ENCODE peak calls at places on chromosomes 2 and 18, in ten cellular contexts. B, H, Q, I, S, K, T, A, W and E are unnamed samples.

GRCh38 chr2:26463252-26464207 is 14.4 kb downstream of the OTOF start:
- DNase-seq in B (no peak), H (no peak), Q (no peak), I (no peak), S (no peak), K (no peak), T (no peak), A (no peak), W (no peak), E (no peak)

GRCh38 chr18:7575465-7576026 is 8.4 kb downstream of the PTPRM start:
- DNase-seq in B (peak), H (no peak), Q (no peak), I (no peak), S (no peak), K (no peak), T (peak), A (no peak), W (no peak), E (peak)

GRCh38 chr2:233413046-233413445 is 58.8 kb downstream of the DGKD start:
- DNase-seq in B (peak), H (no peak), Q (no peak), I (no peak), S (no peak), K (no peak), T (peak), A (no peak), W (no peak), E (no peak)

GRCh38 chr2:154623819-154624218 is 74.7 kb upstream of the KCNJ3 start:
- DNase-seq in B (peak), H (no peak), Q (no peak), I (no peak), S (no peak), K (peak), T (peak), A (peak), W (peak), E (peak)

GRCh38 chr18:56861244-56861643 is 210.1 kb downstream of the WDR7 start:
- DNase-seq in B (no peak), H (no peak), Q (no peak), I (no peak), S (no peak), K (no peak), T (no peak), A (no peak), W (no peak), E (no peak)

GRCh38 chr18:77700051-77700450 is 450.4 kb downstream of the GALR1 start:
- DNase-seq in B (no peak), H (no peak), Q (no peak), I (no peak), S (no peak), K (no peak), T (no peak), A (no peak), W (no peak), E (no peak)

GRCh38 chr2:192194866-192195547 is at the start of gene TMEFF2:
- DNase-seq in B (peak), H (peak), Q (no peak), I (peak), S (peak), K (peak), T (peak), A (no peak), W (peak), E (peak)

GRCh38 chr2:175404839-175405238 is 223.3 kb upstream of the ATP5MC3 start:
- DNase-seq in B (no peak), H (no peak), Q (no peak), I (no peak), S (no peak), K (no peak), T (no peak), A (no peak), W (no peak), E (no peak)

GRCh38 chr18:23872701-23873550 is 141.6 kb upstream of the TTC39C start:
- DNase-seq in B (no peak), H (no peak), Q (no peak), I (no peak), S (no peak), K (peak), T (no peak), A (peak), W (no peak), E (no peak)

GRCh38 chr18:46061387-46061786 is 10.7 kb downstream of the PSTPIP2 start:
- DNase-seq in B (no peak), H (no peak), Q (no peak), I (no peak), S (no peak), K (no peak), T (no peak), A (no peak), W (peak), E (no peak)

GRCh38 chr18:5294618-5295230 is 802 bp downstream of the ZBTB14 start:
- DNase-seq in B (peak), H (peak), Q (no peak), I (peak), S (peak), K (peak), T (peak), A (no peak), W (no peak), E (peak)
- TF ChIP-seq POLR2A in B (no peak), H (no peak), Q (peak), I (no peak), S (no peak), K (peak), T (peak), A (no peak), W (peak), E (no peak)

GRCh38 chr2:45822272-45822630 is 170.8 kb downstream of the PRKCE start:
- DNase-seq in B (peak), H (no peak), Q (no peak), I (no peak), S (no peak), K (peak), T (no peak), A (no peak), W (no peak), E (no peak)

GRCh38 chr2:45826476-45826875 is 175.0 kb downstream of the PRKCE start:
- DNase-seq in B (no peak), H (no peak), Q (no peak), I (no peak), S (no peak), K (no peak), T (no peak), A (no peak), W (no peak), E (no peak)

GRCh38 chr2:45821558-45822271 is 170.2 kb downstream of the PRKCE start:
- DNase-seq in B (peak), H (peak), Q (no peak), I (peak), S (peak), K (peak), T (peak), A (peak), W (peak), E (no peak)

GRCh38 chr2:45825001-45825651 is 173.7 kb downstream of the PRKCE start:
- DNase-seq in B (no peak), H (no peak), Q (no peak), I (no peak), S (no peak), K (no peak), T (peak), A (no peak), W (no peak), E (no peak)

GRCh38 chr2:45823723-45824206 is 172.3 kb downstream of the PRKCE start:
- DNase-seq in B (no peak), H (peak), Q (no peak), I (peak), S (peak), K (peak), T (peak), A (no peak), W (no peak), E (peak)
- TF ChIP-seq POLR2A in B (no peak), H (no peak), Q (no peak), I (no peak), S (no peak), K (no peak), T (no peak), A (no peak), W (no peak), E (no peak)

GRCh38 chr2:33477473-33478468 is 1.3 kb downstream of the RASGRP3 start:
- DNase-seq in B (no peak), H (peak), Q (no peak), I (no peak), S (peak), K (peak), T (no peak), A (no peak), W (peak), E (peak)

GRCh38 chr2:33475381-33476099 is 909 bp upstream of the RASGRP3 start:
- DNase-seq in B (peak), H (peak), Q (no peak), I (peak), S (peak), K (peak), T (peak), A (peak), W (peak), E (peak)

GRCh38 chr2:33478968-33479691 is 2.7 kb downstream of the RASGRP3 start:
- DNase-seq in B (no peak), H (peak), Q (no peak), I (no peak), S (no peak), K (no peak), T (no peak), A (no peak), W (peak), E (peak)

GRCh38 chr2:33476793-33477190 is 343 bp downstream of the RASGRP3 start:
- DNase-seq in B (no peak), H (no peak), Q (no peak), I (no peak), S (no peak), K (no peak), T (no peak), A (no peak), W (no peak), E (no peak)

DNA sequence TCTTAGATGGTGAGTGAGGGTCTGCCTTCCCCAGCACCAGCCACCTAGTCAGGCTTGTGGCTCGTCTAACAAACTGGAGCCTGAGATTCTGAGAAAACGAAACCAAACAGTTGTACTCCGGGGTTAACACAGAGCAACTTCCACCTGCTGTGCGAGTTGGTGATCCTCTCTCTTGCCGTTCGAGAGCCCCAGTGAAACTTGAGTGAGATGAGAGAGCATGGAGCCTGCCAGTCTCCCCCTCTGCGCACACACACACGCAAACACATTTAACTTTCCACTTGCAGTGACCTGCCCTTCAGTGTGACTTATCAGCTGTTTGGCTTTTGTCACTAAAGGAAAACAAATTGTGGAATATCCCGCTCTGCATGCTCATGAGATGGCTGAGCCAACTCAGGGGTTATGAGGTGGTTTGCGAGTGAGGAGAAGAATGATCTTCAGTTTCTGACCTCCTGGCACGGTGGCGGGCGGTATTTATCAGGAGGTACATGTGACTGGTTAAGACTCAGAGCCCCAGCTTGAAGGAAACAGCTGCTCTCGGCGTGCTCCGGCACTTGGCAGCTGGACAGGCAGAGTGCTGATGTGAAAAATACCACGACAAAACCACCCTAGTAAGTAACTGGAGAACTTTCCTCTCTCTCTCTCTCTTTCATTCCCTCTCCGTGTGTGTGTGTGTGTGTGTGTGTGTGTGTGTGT is at the start of gene RASGRP3:
- DNase-seq in B (peak), H (peak), Q (no peak), I (peak), S (peak), K (peak), T (peak), A (peak), W (peak), E (peak)
- TF ChIP-seq POLR2A in B (no peak), H (no peak), Q (peak), I (no peak), S (peak), K (no peak), T (no peak), A (no peak), W (no peak), E (peak)

GRCh38 chr18:58398648-58399398 is 230.1 kb downstream of the ALPK2 start:
- DNase-seq in B (no peak), H (no peak), Q (no peak), I (no peak), S (no peak), K (no peak), T (no peak), A (no peak), W (no peak), E (no peak)
- TF ChIP-seq POLR2A in B (no peak), H (no peak), Q (no peak), I (no peak), S (no peak), K (no peak), T (no peak), A (no peak), W (no peak), E (no peak)

GRCh38 chr2:11154460-11155325 is 574 bp upstream of the SLC66A3 start:
- DNase-seq in B (peak), H (peak), Q (peak), I (peak), S (peak), K (peak), T (peak), A (peak), W (peak), E (peak)
- TF ChIP-seq POLR2A in B (peak), H (no peak), Q (peak), I (peak), S (peak), K (peak), T (peak), A (peak), W (peak), E (no peak)

GRCh38 chr2:68365087-68365486 is at the start of gene PLEK:
- DNase-seq in B (no peak), H (peak), Q (no peak), I (no peak), S (peak), K (peak), T (no peak), A (no peak), W (no peak), E (no peak)
- TF ChIP-seq POLR2A in B (no peak), H (no peak), Q (peak), I (no peak), S (no peak), K (no peak), T (no peak), A (no peak), W (no peak), E (no peak)

GRCh38 chr2:160406591-160407392 is 86.8 kb downstream of the RBMS1 start:
- DNase-seq in B (peak), H (peak), Q (no peak), I (peak), S (peak), K (peak), T (peak), A (peak), W (no peak), E (peak)
- TF ChIP-seq POLR2A in B (peak), H (no peak), Q (no peak), I (no peak), S (peak), K (no peak), T (peak), A (no peak), W (no peak), E (peak)

GRCh38 chr2:216116418-216116817 is 7.3 kb downstream of the XRCC5 start:
- DNase-seq in B (no peak), H (no peak), Q (no peak), I (no peak), S (no peak), K (no peak), T (no peak), A (no peak), W (no peak), E (no peak)
- TF ChIP-seq POLR2A in B (no peak), H (no peak), Q (no peak), I (no peak), S (no peak), K (no peak), T (no peak), A (no peak), W (peak), E (no peak)

DNA sequence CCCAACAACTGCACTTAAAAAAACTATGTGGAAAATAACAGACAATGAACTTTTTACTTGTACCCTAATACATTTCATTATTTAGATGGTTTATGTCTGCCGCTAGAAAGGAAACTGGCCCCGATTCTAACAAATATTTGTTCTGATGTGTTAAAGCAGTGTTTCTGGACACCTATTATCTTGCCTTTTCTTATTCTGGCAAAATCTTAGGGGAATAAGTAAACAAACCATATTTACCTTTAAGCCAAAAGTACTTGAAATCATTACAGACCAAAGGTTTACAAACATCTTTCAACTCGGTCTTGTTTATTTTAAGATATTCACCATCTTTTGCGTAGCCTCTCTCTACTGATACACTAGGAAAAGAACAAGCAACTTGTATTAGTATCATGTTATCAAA is 11.8 kb upstream of the DLX1 start:
- DNase-seq in B (no peak), H (no peak), Q (no peak), I (no peak), S (no peak), K (no peak), T (no peak), A (no peak), W (no peak), E (no peak)
- TF ChIP-seq POLR2A in B (no peak), H (no peak), Q (no peak), I (no peak), S (no peak), K (no peak), T (no peak), A (no peak), W (no peak), E (no peak)